ENCODE peak calls at places on chromosomes 5 and 9, in ten cellular contexts. Q is endodermal cell; U is RWPE1; Y is AG04450; C is CD8-positive, alpha-beta T cell; H is brain microvascular endothelial cell; W is transverse colon; N is right lobe of liver; M is tibial nerve; V is aorta. O is an unnamed sample.

GRCh38 chr9:109602987-109603386 is 104.9 kb upstream of the PTPN3 start:
- DNase-seq in V (no peak), H (no peak), N (no peak), C (no peak), M (no peak), Y (no peak), Q (no peak), U (no peak), W (no peak), O (no peak)

GRCh38 chr9:123776856-123777560 is 152.9 kb downstream of the DENND1A start:
- DNase-seq in Q (peak; percentile 42), H (no peak), V (no peak), M (no peak), U (no peak), N (no peak), C (no peak), Y (no peak), W (no peak), O (no peak)

GRCh38 chr9:134809296-134809695 is 71.3 kb upstream of the FCN2 start:
- DNase-seq in U (no peak), V (no peak), M (no peak), Q (no peak), N (no peak), C (no peak), H (no peak), Y (no peak), W (no peak), O (no peak)

GRCh38 chr5:76542887-76543690 is 80.1 kb downstream of the F2RL2 start:
- DNase-seq in W (peak; percentile 32), M (no peak), V (peak; percentile 55), N (no peak), Q (no peak), H (no peak), Y (no peak), C (peak; percentile 46), U (no peak), O (no peak)

GRCh38 chr9:347667-348292 is 133.1 kb downstream of the DOCK8 start:
- DNase-seq in V (no peak), C (no peak), Y (no peak), M (no peak), N (no peak), W (no peak), H (no peak), U (peak; percentile 26), Q (no peak), O (no peak)

GRCh38 chr9:78932849-78933627 is 636.1 kb downstream of the PSAT1 start:
- DNase-seq in W (no peak), U (peak; percentile 68), V (no peak), C (no peak), Y (peak; percentile 15), H (peak; percentile 37), Q (no peak), N (no peak), M (no peak), O (no peak)

GRCh38 chr9:2427016-2427891 is 194.3 kb upstream of the VLDLR start:
- DNase-seq in Y (no peak), Q (no peak), C (no peak), W (no peak), U (no peak), N (peak; percentile 60), H (no peak), M (no peak), V (no peak), O (no peak)

GRCh38 chr5:51043740-51044139 is 339.5 kb upstream of the ISL1 start:
- DNase-seq in H (no peak), U (peak; percentile 30), N (no peak), M (no peak), Q (no peak), Y (no peak), V (no peak), W (no peak), C (no peak), O (no peak)

GRCh38 chr5:144377207-144377606 is 206.5 kb downstream of the KCTD16 start:
- DNase-seq in C (no peak), H (no peak), U (no peak), V (no peak), N (no peak), M (no peak), W (no peak), Y (no peak), Q (no peak), O (no peak)

GRCh38 chr9:117903453-117903852 is 199.2 kb downstream of the TLR4 start:
- DNase-seq in C (no peak), Q (no peak), H (no peak), W (no peak), N (no peak), M (no peak), V (no peak), Y (no peak), U (no peak), O (no peak)

GRCh38 chr5:73182282-73182681 is 9.3 kb downstream of the TMEM174 start:
- DNase-seq in W (no peak), V (no peak), Y (no peak), C (no peak), Q (no peak), U (no peak), M (no peak), H (no peak), N (no peak), O (no peak)

GRCh38 chr9:107733530-107733907 is 243.9 kb upstream of the KLF4 start:
- DNase-seq in Y (no peak), C (no peak), V (peak; percentile 75), N (peak; percentile 58), Q (no peak), M (peak; percentile 46), W (peak; percentile 28), U (no peak), H (no peak), O (peak; percentile 32)

GRCh38 chr9:35552837-35553236 is 52.2 kb upstream of the TESK1 start:
- DNase-seq in H (no peak), V (no peak), Y (no peak), M (no peak), Q (no peak), N (no peak), W (no peak), U (no peak), C (no peak), O (no peak)

GRCh38 chr5:169161022-169161680 is 139.8 kb downstream of the SLIT3 start:
- DNase-seq in M (peak; percentile 25), C (no peak), N (no peak), V (peak; percentile 89), Y (peak; percentile 41), W (no peak), H (peak; percentile 64), U (peak; percentile 50), Q (peak; percentile 74), O (peak; percentile 87)

GRCh38 chr9:129570450-129571297 is 50.2 kb downstream of the C9orf50 start:
- DNase-seq in N (peak; percentile 54), W (peak; percentile 42), U (peak; percentile 75), Y (peak; percentile 81), Q (peak; percentile 75), V (peak; percentile 87), H (peak; percentile 76), C (no peak), M (peak; percentile 45), O (peak; percentile 78)

GRCh38 chr5:177071671-177072385 is 14.9 kb upstream of the FGFR4 start:
- DNase-seq in U (peak; percentile 71), H (peak; percentile 91), M (peak; percentile 34), Y (peak; percentile 69), N (no peak), W (peak; percentile 81), V (peak; percentile 65), C (peak; percentile 41), Q (peak; percentile 92), O (peak; percentile 54)

GRCh38 chr5:175627037-175627436 is 30.8 kb upstream of the HRH2 start:
- DNase-seq in M (no peak), W (no peak), V (no peak), U (no peak), Q (no peak), C (no peak), H (no peak), Y (no peak), N (no peak), O (no peak)

GRCh38 chr9:102922526-102922925 is 72.6 kb upstream of the CYLC2 start:
- DNase-seq in Y (no peak), N (no peak), V (no peak), U (no peak), H (no peak), W (no peak), Q (no peak), C (no peak), M (no peak), O (no peak)

GRCh38 chr9:17536027-17536426 is 42.8 kb upstream of the SH3GL2 start:
- DNase-seq in H (no peak), Y (no peak), U (no peak), Q (no peak), C (no peak), W (no peak), M (no peak), V (no peak), N (no peak), O (no peak)

GRCh38 chr5:82174919-82175219 is 103.3 kb downstream of the RPS23 start:
- DNase-seq in U (no peak), H (no peak), M (no peak), Y (no peak), Q (no peak), W (no peak), C (no peak), V (no peak), N (no peak), O (no peak)
- H3K27ac ChIP-seq in U (no peak overlapping the region), H (no peak overlapping the region), M (no peak overlapping the region), Y (no peak overlapping the region), Q (no peak overlapping the region), W (no peak overlapping the region), C (no peak overlapping the region), V (no peak overlapping the region), N (no peak overlapping the region), O (no peak overlapping the region)

GRCh38 chr5:139636207-139636792 is 11.8 kb upstream of the CXXC5 start:
- DNase-seq in M (no peak), U (no peak), C (peak; percentile 40), N (no peak), H (no peak), Y (no peak), V (no peak), Q (peak; percentile 65), W (peak; percentile 79), O (no peak)
- H3K27ac ChIP-seq in M (peak overlapping the region; percentile 94), U (peak overlapping the region; percentile 68), C (no peak overlapping the region), N (peak overlapping the region; percentile 94), H (no peak overlapping the region), Y (peak overlapping the region; percentile 34), V (no peak overlapping the region), Q (no peak overlapping the region), W (peak overlapping the region; percentile 96), O (no peak overlapping the region)

DNA sequence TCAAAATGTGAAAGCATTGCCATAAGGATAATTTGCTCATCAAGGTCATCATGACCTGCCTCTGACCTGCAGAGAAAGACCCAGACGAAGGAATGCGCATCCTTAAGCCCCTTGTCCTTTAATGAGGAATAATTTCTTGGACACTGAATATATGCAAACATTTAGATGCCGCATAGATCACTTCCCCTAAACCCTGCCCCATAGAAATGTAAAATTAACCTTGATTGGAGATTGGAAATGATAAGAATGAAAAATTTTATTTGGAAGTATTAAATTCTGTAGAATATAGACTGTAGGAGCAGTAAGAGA is 233.1 kb downstream of the ARHGAP26 start:
- DNase-seq in U (no peak), C (no peak), Q (no peak), V (no peak), H (no peak), M (no peak), Y (no peak), N (no peak), W (no peak), O (no peak)
- H3K27ac ChIP-seq in U (no peak overlapping the region), C (peak overlapping the region; percentile 83), Q (no peak overlapping the region), V (no peak overlapping the region), H (peak overlapping the region; percentile 84), M (peak overlapping the region; percentile 72), Y (peak overlapping the region; percentile 85), N (peak overlapping the region; percentile 69), W (peak overlapping the region; percentile 68), O (peak overlapping the region; percentile 62)

GRCh38 chr5:58255970-58256369 is 203.9 kb downstream of the PLK2 start:
- DNase-seq in W (no peak), M (no peak), N (no peak), U (no peak), C (no peak), Y (no peak), Q (no peak), H (no peak), V (no peak), O (no peak)
- H3K27ac ChIP-seq in W (no peak overlapping the region), M (no peak overlapping the region), N (no peak overlapping the region), U (no peak overlapping the region), C (no peak overlapping the region), Y (no peak overlapping the region), Q (no peak overlapping the region), H (no peak overlapping the region), V (no peak overlapping the region), O (no peak overlapping the region)